ENCODE peak calls at places on chromosome X, in eight cellular contexts. One of them, this sample, is unnamed.
A peak's percentile ranks its signal among the peaks of the same experiment; 100 is the strongest.

GRCh38 chrX:81308086-81308852 is 106.4 kb downstream of the SH3BGRL start:
- DNase-seq in T-helper 1 cell: no peak
- DNase-seq in dermis microvascular lymphatic vessel endothelial cell: no peak
- DNase-seq in adipocyte: no peak
- DNase-seq in left lobe of liver: no peak
- DNase-seq in anterior cingulate cortex: no peak
- DNase-seq in glutamatergic neuron: peak; percentile 25
- DNase-seq in stimulated activated CD8-positive, alpha-beta memory T cell treated with anti-CD3 and anti-CD28 coated beads, Interleukin-4, amount 100 ng/mL, for 48 hours: no peak
- DNase-seq in this sample: no peak

GRCh38 chrX:129979207-129979920 is 3.1 kb upstream of the BCORL1 start:
- DNase-seq in glutamatergic neuron: peak; percentile 19
- DNase-seq in anterior cingulate cortex: no peak
- DNase-seq in dermis microvascular lymphatic vessel endothelial cell: no peak
- DNase-seq in stimulated activated CD8-positive, alpha-beta memory T cell treated with anti-CD3 and anti-CD28 coated beads, Interleukin-4, amount 100 ng/mL, for 48 hours: no peak
- DNase-seq in T-helper 1 cell: no peak
- DNase-seq in left lobe of liver: no peak
- DNase-seq in adipocyte: no peak
- DNase-seq in this sample: no peak

GRCh38 chrX:45781901-45782553 is 581.4 kb upstream of the DIPK2B start:
- DNase-seq in stimulated activated CD8-positive, alpha-beta memory T cell treated with anti-CD3 and anti-CD28 coated beads, Interleukin-4, amount 100 ng/mL, for 48 hours: no peak
- DNase-seq in T-helper 1 cell: no peak
- DNase-seq in left lobe of liver: no peak
- DNase-seq in dermis microvascular lymphatic vessel endothelial cell: peak; percentile 64
- DNase-seq in glutamatergic neuron: no peak
- DNase-seq in anterior cingulate cortex: no peak
- DNase-seq in adipocyte: peak; percentile 76
- DNase-seq in this sample: no peak

GRCh38 chrX:74781507-74782034 is 143.7 kb downstream of the NEXMIF start:
- DNase-seq in T-helper 1 cell: no peak
- DNase-seq in stimulated activated CD8-positive, alpha-beta memory T cell treated with anti-CD3 and anti-CD28 coated beads, Interleukin-4, amount 100 ng/mL, for 48 hours: no peak
- DNase-seq in glutamatergic neuron: no peak
- DNase-seq in adipocyte: no peak
- DNase-seq in left lobe of liver: no peak
- DNase-seq in dermis microvascular lymphatic vessel endothelial cell: no peak
- DNase-seq in anterior cingulate cortex: no peak
- DNase-seq in this sample: no peak

GRCh38 chrX:71618303-71618721 is at the start of gene CXCR3:
- DNase-seq in dermis microvascular lymphatic vessel endothelial cell: no peak
- DNase-seq in anterior cingulate cortex: no peak
- DNase-seq in glutamatergic neuron: no peak
- DNase-seq in T-helper 1 cell: peak; percentile 18
- DNase-seq in stimulated activated CD8-positive, alpha-beta memory T cell treated with anti-CD3 and anti-CD28 coated beads, Interleukin-4, amount 100 ng/mL, for 48 hours: peak; percentile 81
- DNase-seq in adipocyte: no peak
- DNase-seq in left lobe of liver: peak; percentile 60
- DNase-seq in this sample: no peak

GRCh38 chrX:93932471-93933220 is 258.6 kb downstream of the FAM133A start:
- DNase-seq in left lobe of liver: no peak
- DNase-seq in adipocyte: no peak
- DNase-seq in dermis microvascular lymphatic vessel endothelial cell: no peak
- DNase-seq in anterior cingulate cortex: no peak
- DNase-seq in glutamatergic neuron: no peak
- DNase-seq in stimulated activated CD8-positive, alpha-beta memory T cell treated with anti-CD3 and anti-CD28 coated beads, Interleukin-4, amount 100 ng/mL, for 48 hours: no peak
- DNase-seq in T-helper 1 cell: no peak
- DNase-seq in this sample: no peak

GRCh38 chrX:46777971-46778810 is 19.3 kb upstream of the SLC9A7 start:
- DNase-seq in adipocyte: peak; percentile 51
- DNase-seq in glutamatergic neuron: no peak
- DNase-seq in dermis microvascular lymphatic vessel endothelial cell: peak; percentile 59
- DNase-seq in stimulated activated CD8-positive, alpha-beta memory T cell treated with anti-CD3 and anti-CD28 coated beads, Interleukin-4, amount 100 ng/mL, for 48 hours: no peak
- DNase-seq in left lobe of liver: no peak
- DNase-seq in T-helper 1 cell: no peak
- DNase-seq in anterior cingulate cortex: no peak
- DNase-seq in this sample: no peak

GRCh38 chrX:128518508-128518907 is 466.3 kb upstream of the ACTRT1 start:
- DNase-seq in glutamatergic neuron: no peak
- DNase-seq in stimulated activated CD8-positive, alpha-beta memory T cell treated with anti-CD3 and anti-CD28 coated beads, Interleukin-4, amount 100 ng/mL, for 48 hours: no peak
- DNase-seq in dermis microvascular lymphatic vessel endothelial cell: peak; percentile 19
- DNase-seq in anterior cingulate cortex: no peak
- DNase-seq in left lobe of liver: no peak
- DNase-seq in T-helper 1 cell: no peak
- DNase-seq in adipocyte: peak; percentile 2
- DNase-seq in this sample: no peak

GRCh38 chrX:51894697-51895336 is 1.4 kb downstream of the MAGED1 start:
- DNase-seq in dermis microvascular lymphatic vessel endothelial cell: peak; percentile 32
- DNase-seq in adipocyte: peak; percentile 33
- DNase-seq in left lobe of liver: peak; percentile 44
- DNase-seq in stimulated activated CD8-positive, alpha-beta memory T cell treated with anti-CD3 and anti-CD28 coated beads, Interleukin-4, amount 100 ng/mL, for 48 hours: no peak
- DNase-seq in anterior cingulate cortex: peak; percentile 4
- DNase-seq in glutamatergic neuron: peak; percentile 49
- DNase-seq in T-helper 1 cell: no peak
- DNase-seq in this sample: no peak

GRCh38 chrX:139642241-139642927 is 65.6 kb downstream of the MCF2 start:
- DNase-seq in anterior cingulate cortex: peak; percentile 0
- DNase-seq in stimulated activated CD8-positive, alpha-beta memory T cell treated with anti-CD3 and anti-CD28 coated beads, Interleukin-4, amount 100 ng/mL, for 48 hours: no peak
- DNase-seq in adipocyte: peak; percentile 3
- DNase-seq in glutamatergic neuron: peak; percentile 10
- DNase-seq in dermis microvascular lymphatic vessel endothelial cell: no peak
- DNase-seq in left lobe of liver: no peak
- DNase-seq in T-helper 1 cell: no peak
- DNase-seq in this sample: no peak

GRCh38 chrX:65821721-65822496 is 154.5 kb downstream of the MSN start:
- DNase-seq in left lobe of liver: no peak
- DNase-seq in glutamatergic neuron: peak; percentile 22
- DNase-seq in anterior cingulate cortex: no peak
- DNase-seq in stimulated activated CD8-positive, alpha-beta memory T cell treated with anti-CD3 and anti-CD28 coated beads, Interleukin-4, amount 100 ng/mL, for 48 hours: peak; percentile 41
- DNase-seq in dermis microvascular lymphatic vessel endothelial cell: no peak
- DNase-seq in T-helper 1 cell: no peak
- DNase-seq in adipocyte: peak; percentile 3
- DNase-seq in this sample: no peak

GRCh38 chrX:56795309-56795868 is 66.3 kb downstream of the NBDY start:
- DNase-seq in glutamatergic neuron: no peak
- DNase-seq in dermis microvascular lymphatic vessel endothelial cell: no peak
- DNase-seq in adipocyte: no peak
- DNase-seq in stimulated activated CD8-positive, alpha-beta memory T cell treated with anti-CD3 and anti-CD28 coated beads, Interleukin-4, amount 100 ng/mL, for 48 hours: no peak
- DNase-seq in left lobe of liver: no peak
- DNase-seq in T-helper 1 cell: no peak
- DNase-seq in anterior cingulate cortex: no peak
- DNase-seq in this sample: no peak

GRCh38 chrX:2401201-2401589 is 99.6 kb downstream of the DHRSX start:
- DNase-seq in left lobe of liver: no peak
- DNase-seq in stimulated activated CD8-positive, alpha-beta memory T cell treated with anti-CD3 and anti-CD28 coated beads, Interleukin-4, amount 100 ng/mL, for 48 hours: no peak
- DNase-seq in anterior cingulate cortex: no peak
- DNase-seq in T-helper 1 cell: no peak
- DNase-seq in glutamatergic neuron: no peak
- DNase-seq in adipocyte: no peak
- DNase-seq in dermis microvascular lymphatic vessel endothelial cell: no peak
- DNase-seq in this sample: no peak

GRCh38 chrX:132956421-132957210 is 1.8 kb downstream of the HS6ST2 start:
- DNase-seq in adipocyte: no peak
- DNase-seq in glutamatergic neuron: peak; percentile 28
- DNase-seq in T-helper 1 cell: no peak
- DNase-seq in anterior cingulate cortex: no peak
- DNase-seq in stimulated activated CD8-positive, alpha-beta memory T cell treated with anti-CD3 and anti-CD28 coated beads, Interleukin-4, amount 100 ng/mL, for 48 hours: peak; percentile 22
- DNase-seq in dermis microvascular lymphatic vessel endothelial cell: no peak
- DNase-seq in left lobe of liver: no peak
- DNase-seq in this sample: no peak

GRCh38 chrX:47482065-47482511 is 934 bp downstream of the ZNF41 start:
- DNase-seq in glutamatergic neuron: no peak
- DNase-seq in adipocyte: peak; percentile 1
- DNase-seq in anterior cingulate cortex: no peak
- DNase-seq in stimulated activated CD8-positive, alpha-beta memory T cell treated with anti-CD3 and anti-CD28 coated beads, Interleukin-4, amount 100 ng/mL, for 48 hours: peak; percentile 25
- DNase-seq in T-helper 1 cell: no peak
- DNase-seq in left lobe of liver: no peak
- DNase-seq in dermis microvascular lymphatic vessel endothelial cell: no peak
- DNase-seq in this sample: no peak

GRCh38 chrX:28665778-28666177 is 78.5 kb downstream of the IL1RAPL1 start:
- DNase-seq in T-helper 1 cell: no peak
- DNase-seq in anterior cingulate cortex: no peak
- DNase-seq in adipocyte: no peak
- DNase-seq in dermis microvascular lymphatic vessel endothelial cell: no peak
- DNase-seq in left lobe of liver: no peak
- DNase-seq in glutamatergic neuron: no peak
- DNase-seq in stimulated activated CD8-positive, alpha-beta memory T cell treated with anti-CD3 and anti-CD28 coated beads, Interleukin-4, amount 100 ng/mL, for 48 hours: no peak
- DNase-seq in this sample: no peak

GRCh38 chrX:40496728-40497127 is 84.0 kb upstream of the ATP6AP2 start:
- DNase-seq in left lobe of liver: no peak
- DNase-seq in T-helper 1 cell: no peak
- DNase-seq in anterior cingulate cortex: peak; percentile 33
- DNase-seq in glutamatergic neuron: peak; percentile 14
- DNase-seq in dermis microvascular lymphatic vessel endothelial cell: no peak
- DNase-seq in stimulated activated CD8-positive, alpha-beta memory T cell treated with anti-CD3 and anti-CD28 coated beads, Interleukin-4, amount 100 ng/mL, for 48 hours: no peak
- DNase-seq in adipocyte: no peak
- DNase-seq in this sample: no peak